ENCODE peak calls at places on chromosomes 7 and 10, in eight cellular contexts. One of them, this sample, is unnamed.

GRCh38 chr10:13787015-13787421 is 200.3 kb downstream of the PRPF18 start:
- DNase-seq in NCI-H1092: no peak
- DNase-seq in OCI-LY7: peak
- DNase-seq in cerebellar cortex: no peak
- DNase-seq in GM12891: peak
- DNase-seq in KBM-7: no peak
- DNase-seq in ELR: no peak
- DNase-seq in adipocyte: no peak
- DNase-seq in this sample: peak

GRCh38 chr10:97174276-97174775 is 11.4 kb downstream of the SLIT1 start:
- DNase-seq in GM12891: no peak
- DNase-seq in ELR: no peak
- DNase-seq in adipocyte: no peak
- DNase-seq in cerebellar cortex: no peak
- DNase-seq in KBM-7: no peak
- DNase-seq in NCI-H1092: no peak
- DNase-seq in OCI-LY7: no peak
- DNase-seq in this sample: no peak

GRCh38 chr10:65033957-65034356 is 1512.8 kb downstream of the REEP3 start:
- DNase-seq in adipocyte: no peak
- DNase-seq in cerebellar cortex: no peak
- DNase-seq in KBM-7: no peak
- DNase-seq in GM12891: no peak
- DNase-seq in OCI-LY7: no peak
- DNase-seq in ELR: no peak
- DNase-seq in NCI-H1092: no peak
- DNase-seq in this sample: peak

GRCh38 chr7:137879357-137880158 is 32.8 kb upstream of the DGKI start:
- DNase-seq in GM12891: no peak
- DNase-seq in cerebellar cortex: no peak
- DNase-seq in KBM-7: no peak
- DNase-seq in OCI-LY7: no peak
- DNase-seq in ELR: peak
- DNase-seq in NCI-H1092: no peak
- DNase-seq in adipocyte: no peak
- DNase-seq in this sample: no peak

GRCh38 chr10:46037107-46037900 is 6.9 kb upstream of the NCOA4 start:
- DNase-seq in NCI-H1092: no peak
- DNase-seq in cerebellar cortex: no peak
- DNase-seq in ELR: no peak
- DNase-seq in GM12891: no peak
- DNase-seq in KBM-7: no peak
- DNase-seq in OCI-LY7: no peak
- DNase-seq in adipocyte: no peak
- DNase-seq in this sample: no peak

GRCh38 chr7:123674399-123675091 is 18.9 kb downstream of the LMOD2 start:
- DNase-seq in GM12891: no peak
- DNase-seq in NCI-H1092: no peak
- DNase-seq in adipocyte: peak
- DNase-seq in OCI-LY7: no peak
- DNase-seq in cerebellar cortex: no peak
- DNase-seq in ELR: no peak
- DNase-seq in KBM-7: no peak
- DNase-seq in this sample: no peak

GRCh38 chr7:51268859-51269258 is 47.8 kb downstream of the COBL start:
- DNase-seq in NCI-H1092: peak
- DNase-seq in KBM-7: no peak
- DNase-seq in cerebellar cortex: no peak
- DNase-seq in OCI-LY7: no peak
- DNase-seq in ELR: no peak
- DNase-seq in adipocyte: no peak
- DNase-seq in GM12891: no peak
- DNase-seq in this sample: no peak

GRCh38 chr7:16754869-16755317 is 1.3 kb downstream of the TSPAN13 start:
- DNase-seq in NCI-H1092: no peak
- DNase-seq in cerebellar cortex: peak
- DNase-seq in ELR: no peak
- DNase-seq in GM12891: no peak
- DNase-seq in KBM-7: peak
- DNase-seq in adipocyte: no peak
- DNase-seq in OCI-LY7: no peak
- DNase-seq in this sample: peak

GRCh38 chr10:88261152-88261551 is 322.0 kb downstream of the RNLS start:
- DNase-seq in KBM-7: no peak
- DNase-seq in GM12891: no peak
- DNase-seq in OCI-LY7: no peak
- DNase-seq in NCI-H1092: no peak
- DNase-seq in adipocyte: no peak
- DNase-seq in cerebellar cortex: no peak
- DNase-seq in ELR: no peak
- DNase-seq in this sample: no peak

GRCh38 chr7:55963584-55964168 is 709 bp upstream of the NIPSNAP2 start:
- DNase-seq in GM12891: no peak
- DNase-seq in KBM-7: no peak
- DNase-seq in ELR: no peak
- DNase-seq in adipocyte: no peak
- DNase-seq in OCI-LY7: no peak
- DNase-seq in cerebellar cortex: no peak
- DNase-seq in NCI-H1092: no peak
- DNase-seq in this sample: no peak

GRCh38 chr7:120950026-120950538 is 495 bp upstream of the ING3 start:
- DNase-seq in ELR: no peak
- DNase-seq in GM12891: no peak
- DNase-seq in KBM-7: no peak
- DNase-seq in adipocyte: no peak
- DNase-seq in NCI-H1092: no peak
- DNase-seq in cerebellar cortex: no peak
- DNase-seq in OCI-LY7: peak
- DNase-seq in this sample: no peak

GRCh38 chr7:75889826-75890225 is 11.0 kb downstream of the RHBDD2 start:
- DNase-seq in adipocyte: no peak
- DNase-seq in cerebellar cortex: no peak
- DNase-seq in GM12891: no peak
- DNase-seq in NCI-H1092: no peak
- DNase-seq in OCI-LY7: no peak
- DNase-seq in KBM-7: no peak
- DNase-seq in ELR: no peak
- DNase-seq in this sample: no peak

GRCh38 chr7:45039106-45039505 is 39.1 kb downstream of the CCM2 start:
- DNase-seq in OCI-LY7: no peak
- DNase-seq in cerebellar cortex: no peak
- DNase-seq in ELR: no peak
- DNase-seq in GM12891: no peak
- DNase-seq in KBM-7: no peak
- DNase-seq in adipocyte: no peak
- DNase-seq in NCI-H1092: no peak
- DNase-seq in this sample: no peak

GRCh38 chr10:30417301-30417700 is 16.7 kb upstream of the MAP3K8 start:
- DNase-seq in cerebellar cortex: no peak
- DNase-seq in GM12891: no peak
- DNase-seq in KBM-7: no peak
- DNase-seq in NCI-H1092: no peak
- DNase-seq in OCI-LY7: no peak
- DNase-seq in adipocyte: no peak
- DNase-seq in ELR: no peak
- DNase-seq in this sample: no peak

GRCh38 chr10:78913219-78914059 is 155.3 kb upstream of the ZMIZ1 start:
- DNase-seq in OCI-LY7: peak
- DNase-seq in GM12891: no peak
- DNase-seq in ELR: no peak
- DNase-seq in KBM-7: no peak
- DNase-seq in cerebellar cortex: peak
- DNase-seq in NCI-H1092: peak
- DNase-seq in adipocyte: no peak
- DNase-seq in this sample: no peak

GRCh38 chr10:24962998-24963397 is 10.6 kb upstream of the PRTFDC1 start:
- DNase-seq in ELR: peak
- DNase-seq in OCI-LY7: no peak
- DNase-seq in cerebellar cortex: no peak
- DNase-seq in adipocyte: no peak
- DNase-seq in KBM-7: no peak
- DNase-seq in NCI-H1092: no peak
- DNase-seq in GM12891: no peak
- DNase-seq in this sample: peak

GRCh38 chr10:117609095-117609821 is 66.7 kb downstream of the EMX2 start:
- DNase-seq in adipocyte: peak
- DNase-seq in ELR: peak
- DNase-seq in cerebellar cortex: no peak
- DNase-seq in KBM-7: no peak
- DNase-seq in NCI-H1092: no peak
- DNase-seq in OCI-LY7: no peak
- DNase-seq in GM12891: no peak
- DNase-seq in this sample: peak

GRCh38 chr7:68319061-68319460 is 1279.2 kb upstream of the AUTS2 start:
- DNase-seq in KBM-7: no peak
- DNase-seq in ELR: no peak
- DNase-seq in adipocyte: no peak
- DNase-seq in OCI-LY7: no peak
- DNase-seq in GM12891: no peak
- DNase-seq in NCI-H1092: no peak
- DNase-seq in cerebellar cortex: no peak
- DNase-seq in this sample: no peak